ENCODE peak calls at places on chromosomes 6 and 20, in four cellular contexts. One of them, this sample, is unnamed.
A peak's percentile ranks its signal among the peaks of the same experiment; 100 is the strongest.

GRCh38 chr20:2697768-2698167 is 5.2 kb downstream of the EBF4 start:
- DNase-seq in HepG2: no peak
- DNase-seq in GM12878: no peak
- DNase-seq in K562: no peak
- DNase-seq in this sample: peak; percentile 39

GRCh38 chr6:126444874-126445273 is 105.0 kb downstream of the CENPW start:
- DNase-seq in K562: no peak
- DNase-seq in HepG2: no peak
- DNase-seq in GM12878: no peak
- DNase-seq in this sample: no peak

GRCh38 chr20:17568045-17568788 is 1.7 kb upstream of the DSTN start:
- DNase-seq in HepG2: no peak
- DNase-seq in K562: no peak
- DNase-seq in GM12878: no peak
- DNase-seq in this sample: no peak

GRCh38 chr6:106556368-106556960 is 72.8 kb downstream of the RTN4IP1 start:
- DNase-seq in K562: no peak
- DNase-seq in GM12878: no peak
- DNase-seq in HepG2: peak; percentile 15
- DNase-seq in this sample: no peak

GRCh38 chr20:50037123-50037522 is 54.3 kb downstream of the SNAI1 start:
- DNase-seq in K562: no peak
- DNase-seq in GM12878: no peak
- DNase-seq in HepG2: no peak
- DNase-seq in this sample: no peak

GRCh38 chr6:42199106-42199981 is 4.6 kb upstream of the GUCA1B start:
- DNase-seq in HepG2: peak; percentile 22
- DNase-seq in GM12878: no peak
- DNase-seq in K562: peak; percentile 94
- DNase-seq in this sample: no peak

GRCh38 chr6:22017272-22017671 is 279.6 kb downstream of the PRL start:
- DNase-seq in HepG2: no peak
- DNase-seq in GM12878: no peak
- DNase-seq in K562: no peak
- DNase-seq in this sample: no peak

GRCh38 chr20:41406896-41407444 is 40.4 kb upstream of the EMILIN3 start:
- DNase-seq in GM12878: no peak
- DNase-seq in HepG2: no peak
- DNase-seq in K562: no peak
- DNase-seq in this sample: no peak

GRCh38 chr6:150063640-150064039 is 5.3 kb downstream of the ULBP3 start:
- DNase-seq in HepG2: no peak
- DNase-seq in GM12878: no peak
- DNase-seq in K562: no peak
- DNase-seq in this sample: no peak

GRCh38 chr6:155126727-155127439 is 131.8 kb downstream of the TIAM2 start:
- DNase-seq in GM12878: no peak
- DNase-seq in K562: peak; percentile 33
- DNase-seq in HepG2: peak; percentile 93
- DNase-seq in this sample: no peak

GRCh38 chr6:113570176-113570575 is 287.0 kb upstream of the MARCKS start:
- DNase-seq in GM12878: no peak
- DNase-seq in K562: no peak
- DNase-seq in HepG2: no peak
- DNase-seq in this sample: no peak

GRCh38 chr6:37092851-37093727 is 76.9 kb upstream of the PIM1 start:
- DNase-seq in K562: no peak
- DNase-seq in HepG2: no peak
- DNase-seq in GM12878: no peak
- DNase-seq in this sample: no peak

GRCh38 chr6:12126051-12126450 is 113.9 kb downstream of the HIVEP1 start:
- DNase-seq in K562: no peak
- DNase-seq in HepG2: no peak
- DNase-seq in GM12878: no peak
- DNase-seq in this sample: no peak

GRCh38 chr20:58523072-58523681 is 8.0 kb upstream of the APCDD1L start:
- DNase-seq in GM12878: no peak
- DNase-seq in HepG2: no peak
- DNase-seq in K562: no peak
- DNase-seq in this sample: no peak

GRCh38 chr20:4812641-4813075 is 90.9 kb downstream of the PRND start:
- DNase-seq in GM12878: no peak
- DNase-seq in HepG2: no peak
- DNase-seq in K562: no peak
- DNase-seq in this sample: no peak

GRCh38 chr6:11712760-11713159 is 65.8 kb downstream of the ADTRP start:
- DNase-seq in HepG2: no peak
- DNase-seq in GM12878: no peak
- DNase-seq in K562: no peak
- DNase-seq in this sample: no peak

GRCh38 chr6:15936503-15936902 is 192.4 kb upstream of the MYLIP start:
- DNase-seq in GM12878: peak; percentile 75
- DNase-seq in K562: no peak
- DNase-seq in HepG2: no peak
- DNase-seq in this sample: no peak

GRCh38 chr6:24740861-24741260 is 21.9 kb upstream of the C6orf62 start:
- DNase-seq in K562: no peak
- DNase-seq in GM12878: no peak
- DNase-seq in HepG2: no peak
- DNase-seq in this sample: no peak

GRCh38 chr6:131117866-131118265 is 17.4 kb upstream of the AKAP7 start:
- DNase-seq in HepG2: no peak
- DNase-seq in GM12878: no peak
- DNase-seq in K562: no peak
- DNase-seq in this sample: no peak

GRCh38 chr6:130019796-130020105 is 1.4 kb downstream of the L3MBTL3 start:
- DNase-seq in K562: peak; percentile 27
- DNase-seq in HepG2: no peak
- DNase-seq in GM12878: no peak
- DNase-seq in this sample: no peak

GRCh38 chr6:107700016-107700335 is 124.1 kb downstream of the SCML4 start:
- DNase-seq in GM12878: no peak
- DNase-seq in K562: no peak
- DNase-seq in HepG2: no peak
- DNase-seq in this sample: no peak

GRCh38 chr6:119575721-119576120 is 226.2 kb upstream of the MAN1A1 start:
- DNase-seq in HepG2: no peak
- DNase-seq in K562: no peak
- DNase-seq in GM12878: no peak
- DNase-seq in this sample: no peak

GRCh38 chr6:169489642-169490408 is 212.0 kb downstream of the WDR27 start:
- DNase-seq in GM12878: no peak
- DNase-seq in HepG2: no peak
- DNase-seq in K562: peak; percentile 18
- DNase-seq in this sample: no peak

GRCh38 chr6:12024715-12025434 is 12.8 kb downstream of the HIVEP1 start:
- DNase-seq in GM12878: no peak
- DNase-seq in HepG2: no peak
- DNase-seq in K562: no peak
- DNase-seq in this sample: no peak

GRCh38 chr6:22412994-22413393 is 116.2 kb upstream of the PRL start:
- DNase-seq in GM12878: no peak
- DNase-seq in HepG2: no peak
- DNase-seq in K562: no peak
- DNase-seq in this sample: no peak

GRCh38 chr20:62602550-62602949 is 39.8 kb upstream of the SLCO4A1 start:
- DNase-seq in HepG2: no peak
- DNase-seq in GM12878: no peak
- DNase-seq in K562: peak; percentile 29
- DNase-seq in this sample: no peak

GRCh38 chr20:57611605-57612311 is 8.5 kb downstream of the ZBP1 start:
- DNase-seq in HepG2: no peak
- DNase-seq in GM12878: no peak
- DNase-seq in K562: no peak
- DNase-seq in this sample: no peak

GRCh38 chr6:89644864-89645263 is 6.3 kb upstream of the LYRM2 start:
- DNase-seq in GM12878: no peak
- DNase-seq in HepG2: no peak
- DNase-seq in K562: no peak
- DNase-seq in this sample: no peak

GRCh38 chr6:89655122-89655521 is 16.6 kb upstream of the LYRM2 start:
- DNase-seq in GM12878: no peak
- DNase-seq in K562: no peak
- DNase-seq in HepG2: no peak
- DNase-seq in this sample: no peak

GRCh38 chr6:89649682-89650081 is 11.1 kb upstream of the LYRM2 start:
- DNase-seq in GM12878: no peak
- DNase-seq in HepG2: no peak
- DNase-seq in K562: no peak
- DNase-seq in this sample: no peak

DNA sequence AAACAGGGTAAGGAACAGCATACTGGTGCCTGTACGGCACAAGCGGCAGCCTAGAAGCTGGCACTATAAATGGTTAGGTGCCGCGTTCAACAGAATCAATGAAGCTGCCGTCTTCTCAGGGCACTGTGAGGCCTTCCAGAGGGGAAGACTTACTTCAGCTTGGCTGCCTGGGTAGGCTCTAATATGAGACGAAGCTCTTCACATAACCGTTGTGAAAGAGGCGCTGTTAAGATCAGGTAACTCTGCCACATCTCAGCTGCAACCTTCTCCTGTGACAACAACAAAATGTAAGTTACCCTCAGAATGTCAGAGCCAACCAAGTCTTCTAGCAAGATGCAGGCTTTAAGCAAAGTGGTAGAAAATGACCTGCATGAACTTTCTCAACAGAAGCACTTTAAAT is 12.0 kb upstream of the LYRM2 start:
- DNase-seq in GM12878: no peak
- DNase-seq in HepG2: no peak
- DNase-seq in K562: no peak
- DNase-seq in this sample: no peak
- TF ChIP-seq HDAC6 in GM12878: no peak
- TF ChIP-seq HDAC6 in HepG2: no peak
- TF ChIP-seq HDAC6 in K562: no peak
- TF ChIP-seq HDAC6 in this sample: no peak

GRCh38 chr6:44022671-44023352 is 104.4 kb downstream of the MRPL14 start:
- DNase-seq in GM12878: no peak
- DNase-seq in HepG2: no peak
- DNase-seq in K562: no peak
- DNase-seq in this sample: no peak

GRCh38 chr6:44022296-44022661 is 105.0 kb downstream of the MRPL14 start:
- DNase-seq in HepG2: no peak
- DNase-seq in GM12878: no peak
- DNase-seq in K562: no peak
- DNase-seq in this sample: no peak

GRCh38 chr6:44024597-44025219 is 102.5 kb downstream of the MRPL14 start:
- DNase-seq in K562: no peak
- DNase-seq in GM12878: no peak
- DNase-seq in HepG2: no peak
- DNase-seq in this sample: no peak

GRCh38 chr6:44023586-44024454 is 103.4 kb downstream of the MRPL14 start:
- DNase-seq in HepG2: no peak
- DNase-seq in K562: no peak
- DNase-seq in GM12878: no peak
- DNase-seq in this sample: no peak

DNA sequence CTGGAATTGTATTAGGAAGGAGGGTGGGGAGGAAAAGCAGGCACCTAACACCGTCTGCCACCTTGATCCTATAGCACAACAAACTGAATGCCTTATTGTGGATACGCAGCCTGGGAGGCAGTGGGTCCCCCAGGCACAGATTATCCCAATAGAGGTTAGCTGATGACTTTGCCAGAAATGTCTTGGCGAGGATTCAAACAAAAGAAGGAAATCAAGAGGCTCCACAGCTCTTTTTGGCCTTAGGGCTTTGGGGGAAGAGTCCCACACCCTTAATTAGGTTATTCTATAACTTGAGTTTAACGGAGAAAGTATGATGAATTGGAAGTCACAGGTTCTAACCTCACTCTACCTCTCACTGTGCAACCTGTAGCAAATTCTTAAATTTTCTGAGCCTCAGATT is 102.0 kb downstream of the MRPL14 start:
- DNase-seq in GM12878: no peak
- DNase-seq in HepG2: no peak
- DNase-seq in K562: no peak
- DNase-seq in this sample: no peak
- TF ChIP-seq POLR2AphosphoS5 in GM12878: no peak
- TF ChIP-seq POLR2AphosphoS5 in HepG2: no peak
- TF ChIP-seq POLR2AphosphoS5 in K562: no peak
- TF ChIP-seq POLR2AphosphoS5 in this sample: no peak

GRCh38 chr20:52083627-52084232 is 107.8 kb downstream of the ZFP64 start:
- DNase-seq in K562: peak; percentile 51
- DNase-seq in GM12878: no peak
- DNase-seq in HepG2: peak; percentile 73
- DNase-seq in this sample: peak; percentile 25
- TF ChIP-seq HDAC6 in K562: no peak
- TF ChIP-seq HDAC6 in GM12878: no peak
- TF ChIP-seq HDAC6 in HepG2: no peak
- TF ChIP-seq HDAC6 in this sample: no peak

GRCh38 chr20:44601801-44602204 is 19.4 kb downstream of the PKIG start:
- DNase-seq in HepG2: no peak
- DNase-seq in K562: no peak
- DNase-seq in GM12878: no peak
- DNase-seq in this sample: no peak
- TF ChIP-seq POLR2AphosphoS5 in HepG2: no peak
- TF ChIP-seq POLR2AphosphoS5 in K562: no peak
- TF ChIP-seq POLR2AphosphoS5 in GM12878: no peak
- TF ChIP-seq POLR2AphosphoS5 in this sample: no peak

GRCh38 chr6:137197684-137198645 is 21.2 kb downstream of the IFNGR1 start:
- DNase-seq in K562: no peak
- DNase-seq in GM12878: no peak
- DNase-seq in HepG2: no peak
- DNase-seq in this sample: no peak

GRCh38 chr6:137206562-137206961 is 12.6 kb downstream of the IFNGR1 start:
- DNase-seq in HepG2: no peak
- DNase-seq in K562: no peak
- DNase-seq in GM12878: no peak
- DNase-seq in this sample: no peak

GRCh38 chr6:137200288-137200687 is 18.9 kb downstream of the IFNGR1 start:
- DNase-seq in K562: no peak
- DNase-seq in GM12878: no peak
- DNase-seq in HepG2: no peak
- DNase-seq in this sample: no peak

GRCh38 chr6:137203256-137203655 is 15.9 kb downstream of the IFNGR1 start:
- DNase-seq in K562: no peak
- DNase-seq in HepG2: no peak
- DNase-seq in GM12878: no peak
- DNase-seq in this sample: no peak

DNA sequence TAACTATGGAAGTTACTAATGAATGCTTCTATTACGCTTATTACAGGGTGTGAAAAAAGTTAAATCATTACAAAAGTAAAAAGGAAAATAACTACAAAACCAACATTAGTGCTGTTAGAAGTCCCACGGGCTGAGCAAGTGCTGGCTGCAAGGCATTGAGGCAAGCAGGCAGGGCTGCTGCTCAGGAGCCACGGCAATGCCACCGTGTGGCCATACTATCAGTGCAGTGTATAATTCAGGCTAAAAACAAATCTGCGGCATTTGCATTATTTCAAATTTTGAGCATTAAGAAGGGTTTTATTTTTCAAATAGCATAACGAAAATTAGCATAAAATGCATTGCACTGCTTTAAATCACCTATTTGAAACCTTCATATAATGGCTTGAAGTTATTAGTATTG is 17.1 kb downstream of the IFNGR1 start:
- DNase-seq in K562: no peak
- DNase-seq in GM12878: no peak
- DNase-seq in HepG2: no peak
- DNase-seq in this sample: no peak
- TF ChIP-seq HDAC6 in K562: no peak
- TF ChIP-seq HDAC6 in GM12878: no peak
- TF ChIP-seq HDAC6 in HepG2: no peak
- TF ChIP-seq HDAC6 in this sample: no peak

GRCh38 chr6:30820196-30820595 is 64.1 kb upstream of the DDR1 start:
- DNase-seq in K562: no peak
- DNase-seq in GM12878: no peak
- DNase-seq in HepG2: peak; percentile 65
- DNase-seq in this sample: no peak
- TF ChIP-seq POLR2AphosphoS5 in K562: no peak
- TF ChIP-seq POLR2AphosphoS5 in GM12878: no peak
- TF ChIP-seq POLR2AphosphoS5 in HepG2: no peak
- TF ChIP-seq POLR2AphosphoS5 in this sample: no peak